ENCODE peak calls at places on chromosomes 5 and 9, in four cellular contexts. E is GM23338, G is DND-41, Y is fibroblast of lung. L is an unnamed sample.

GRCh38 chr5:54794437-54794970 is 190.9 kb downstream of the ESM1 start:
- DNase-seq in E (no peak), G (peak; percentile 9), Y (no peak), L (no peak)

GRCh38 chr5:72784129-72784528 is 32.3 kb upstream of the TNPO1 start:
- DNase-seq in G (no peak), Y (no peak), E (no peak), L (no peak)

GRCh38 chr5:17381926-17382325 is 116.1 kb upstream of the TAF11L2 start:
- DNase-seq in G (no peak), Y (no peak), E (no peak), L (no peak)

GRCh38 chr9:72365525-72366256 is 683 bp upstream of the ZFAND5 start:
- DNase-seq in Y (peak; percentile 83), E (peak; percentile 79), G (peak; percentile 74), L (no peak)

GRCh38 chr9:85715587-85715986 is 26.2 kb downstream of the AGTPBP1 start:
- DNase-seq in E (no peak), Y (no peak), G (no peak), L (no peak)

GRCh38 chr5:136776022-136776927 is 410.9 kb upstream of the TRPC7 start:
- DNase-seq in E (no peak), Y (peak; percentile 31), G (no peak), L (no peak)

GRCh38 chr5:124677376-124677998 is 69.0 kb downstream of the ZNF608 start:
- DNase-seq in E (no peak), Y (no peak), G (no peak), L (no peak)

GRCh38 chr9:85743290-85744128 is 1.8 kb upstream of the AGTPBP1 start:
- DNase-seq in G (no peak), Y (peak; percentile 98), E (peak; percentile 50), L (peak; percentile 64)

GRCh38 chr9:135247174-135247930 is 159.9 kb downstream of the OLFM1 start:
- DNase-seq in E (no peak), Y (no peak), G (no peak), L (no peak)

GRCh38 chr9:134366223-134367031 is 40.2 kb downstream of the RXRA start:
- DNase-seq in E (no peak), G (no peak), Y (peak; percentile 76), L (no peak)

GRCh38 chr9:85536514-85536913 is 205.2 kb downstream of the AGTPBP1 start:
- DNase-seq in Y (no peak), E (no peak), G (no peak), L (no peak)

GRCh38 chr5:35436441-35437057 is 181.1 kb upstream of the SPEF2 start:
- DNase-seq in G (no peak), Y (peak; percentile 10), E (peak; percentile 52), L (no peak)

GRCh38 chr5:113092683-113093082 is 116.1 kb downstream of the DCP2 start:
- DNase-seq in E (no peak), G (no peak), Y (no peak), L (peak; percentile 32)

GRCh38 chr9:99851028-99851822 is 29.5 kb downstream of the NR4A3 start:
- DNase-seq in Y (peak; percentile 6), E (no peak), G (peak; percentile 54), L (no peak)

GRCh38 chr9:137411670-137412380 is 11.1 kb downstream of the EXD3 start:
- DNase-seq in G (no peak), Y (peak; percentile 94), E (no peak), L (no peak)

GRCh38 chr5:102628449-102629175 is 126.5 kb upstream of the PAM start:
- DNase-seq in G (no peak), Y (peak; percentile 60), E (no peak), L (no peak)

GRCh38 chr5:34483442-34484033 is 172.6 kb upstream of the RAI14 start:
- DNase-seq in G (no peak), Y (no peak), E (peak; percentile 47), L (no peak)

GRCh38 chr5:32933692-32934091 is 222.6 kb downstream of the NPR3 start:
- DNase-seq in Y (no peak), G (no peak), E (no peak), L (no peak)

GRCh38 chr9:134547161-134548100 is 94.2 kb upstream of the COL5A1 start:
- DNase-seq in E (no peak), Y (no peak), G (no peak), L (no peak)

GRCh38 chr5:72242796-72243475 is 77.1 kb downstream of the MRPS27 start:
- DNase-seq in E (peak; percentile 35), Y (peak; percentile 84), G (no peak), L (no peak)

DNA sequence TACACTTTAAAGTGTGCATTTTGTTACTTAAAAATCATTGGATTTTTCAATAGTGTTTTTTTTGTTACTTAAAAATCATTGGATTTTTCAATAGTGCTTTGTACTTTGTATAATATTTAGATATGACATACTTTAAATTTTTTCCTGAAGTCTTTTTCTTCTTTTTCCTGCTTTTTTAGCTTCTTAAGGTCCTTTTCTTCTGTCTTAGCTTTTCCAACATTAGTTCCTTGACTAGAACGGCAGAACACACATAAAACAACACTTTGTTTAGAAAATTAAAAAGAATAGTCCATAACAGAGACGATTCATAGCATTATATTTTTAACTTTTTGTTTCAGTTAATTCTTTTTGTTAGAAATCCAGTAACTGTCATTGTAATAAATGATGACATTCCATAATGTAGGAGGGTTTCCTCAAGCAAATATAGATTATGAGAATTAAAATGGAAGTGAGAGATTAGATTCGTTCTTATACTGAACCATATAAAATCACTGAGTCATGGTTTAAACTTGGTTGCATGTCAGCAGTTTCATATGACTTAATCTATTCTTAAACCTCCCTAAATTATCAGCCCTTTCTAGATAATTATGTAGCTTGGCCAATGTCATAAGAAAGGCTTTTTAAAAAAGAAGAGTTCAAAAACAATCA is 45.3 kb upstream of the RICTOR start:
- DNase-seq in G (no peak), Y (no peak), E (no peak), L (no peak)
- TF ChIP-seq EZH2 in G (no peak), Y (no peak), E (no peak), L (no peak)

DNA sequence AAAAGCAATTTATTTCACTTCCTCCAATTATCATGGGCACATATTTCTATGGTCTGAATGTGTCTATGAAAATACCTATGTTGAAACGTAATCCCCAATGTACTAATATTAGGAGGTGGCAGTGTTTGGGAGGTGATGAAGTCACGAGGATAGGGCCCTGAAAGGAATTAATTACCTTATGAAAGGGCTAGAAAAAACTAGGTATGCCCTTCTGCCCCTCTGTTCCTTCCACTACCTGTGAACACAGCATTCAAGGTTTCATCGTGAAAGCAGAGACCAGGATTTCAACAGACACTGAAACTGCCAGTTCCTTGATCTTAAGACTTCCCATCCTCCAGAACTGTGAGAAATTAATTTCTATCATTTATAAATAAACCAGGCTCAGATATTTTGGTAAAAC is 1037.1 kb upstream of the C9orf72 start:
- DNase-seq in Y (no peak), E (peak; percentile 51), G (no peak), L (no peak)
- TF ChIP-seq EZH2 in Y (no peak), E (no peak), G (no peak), L (no peak)

DNA sequence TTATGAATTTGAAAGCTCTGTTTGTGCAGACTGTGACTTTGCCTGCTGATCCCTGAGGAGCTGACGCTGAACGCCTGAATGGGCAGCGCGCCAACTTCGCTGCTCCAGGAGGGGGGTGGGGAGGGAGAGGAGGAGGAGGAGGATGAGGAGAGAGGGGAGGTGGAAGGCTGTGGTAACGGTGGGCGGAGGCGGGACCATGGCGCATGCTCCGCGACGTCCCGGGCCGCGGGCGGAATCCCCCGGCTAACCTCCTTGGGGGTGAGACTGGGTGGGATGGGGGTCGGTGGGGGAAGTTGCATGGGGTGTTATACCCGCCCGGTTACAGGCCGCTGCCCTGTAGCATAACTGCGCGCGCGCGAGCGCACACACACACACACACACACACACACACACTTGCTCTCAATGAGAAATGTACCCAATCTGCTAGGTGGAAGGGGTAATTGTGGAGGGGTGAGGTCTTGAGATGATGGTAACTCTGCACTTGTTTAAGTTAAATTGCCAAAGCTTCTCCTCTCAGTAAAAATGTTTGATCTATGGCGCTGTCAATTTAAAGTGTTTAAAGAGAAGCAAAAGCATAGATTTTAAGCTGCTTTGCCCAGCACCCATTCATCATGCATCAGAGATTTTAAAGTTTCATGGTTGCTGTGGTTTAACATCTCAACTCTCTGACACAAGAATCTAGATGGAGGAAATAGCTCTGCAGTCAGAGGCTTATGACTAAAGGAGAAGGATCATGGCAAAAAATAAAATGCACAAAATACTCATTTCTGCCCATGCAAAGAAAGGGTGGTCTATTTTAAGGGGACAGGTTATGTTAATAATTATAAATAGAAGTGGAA is 76.6 kb upstream of the TBCA start:
- DNase-seq in E (peak; percentile 87), Y (peak; percentile 80), G (peak; percentile 86), L (no peak)
- TF ChIP-seq EZH2 in E (no peak), Y (no peak), G (no peak), L (no peak)

GRCh38 chr5:51500-51823 is 40.5 kb upstream of the PLEKHG4B start:
- DNase-seq in G (no peak), E (no peak), Y (no peak), L (no peak)
- TF ChIP-seq EZH2 in G (no peak), E (no peak), Y (no peak), L (no peak)